ENCODE peak calls at places on chromosomes 11 and 22, in five cellular contexts. W is cardiac muscle cell; M is transverse colon; D is CD8-positive, alpha-beta T cell; L is tibial nerve. Q is an unnamed sample.

GRCh38 chr11:49208006-49208721 is at the start of gene FOLH1:
- DNase-seq in W (peak; percentile 1), M (no peak), D (no peak), L (peak; percentile 6), Q (no peak)

GRCh38 chr22:46070215-46070721 is 80.1 kb upstream of the PPARA start:
- DNase-seq in W (peak; percentile 16), M (peak; percentile 74), D (no peak), L (peak; percentile 71), Q (no peak)

GRCh38 chr11:58316142-58316541 is 42.7 kb downstream of the OR5B17 start:
- DNase-seq in W (no peak), M (no peak), D (no peak), L (no peak), Q (no peak)

GRCh38 chr11:9039194-9039593 is 35.4 kb upstream of the NRIP3 start:
- DNase-seq in W (no peak), M (no peak), D (no peak), L (no peak), Q (no peak)

GRCh38 chr11:92663539-92663938 is 305.9 kb upstream of the MTNR1B start:
- DNase-seq in W (no peak), M (no peak), D (no peak), L (no peak), Q (no peak)

GRCh38 chr22:34800265-34800664 is 265.7 kb upstream of the ISX start:
- DNase-seq in W (no peak), M (no peak), D (no peak), L (peak; percentile 33), Q (no peak)

GRCh38 chr11:130623909-130624668 is 175.6 kb downstream of the ADAMTS15 start:
- DNase-seq in W (no peak), M (no peak), D (no peak), L (no peak), Q (no peak)

GRCh38 chr11:15970506-15971214 is 385.7 kb downstream of the SOX6 start:
- DNase-seq in W (no peak), M (no peak), D (no peak), L (no peak), Q (no peak)

GRCh38 chr11:115506909-115507649 is 2.9 kb upstream of the CADM1 start:
- DNase-seq in W (no peak), M (no peak), D (no peak), L (no peak), Q (no peak)

GRCh38 chr11:132639986-132640385 is 892.3 kb downstream of the OPCML start:
- DNase-seq in W (no peak), M (no peak), D (no peak), L (no peak), Q (no peak)

DNA sequence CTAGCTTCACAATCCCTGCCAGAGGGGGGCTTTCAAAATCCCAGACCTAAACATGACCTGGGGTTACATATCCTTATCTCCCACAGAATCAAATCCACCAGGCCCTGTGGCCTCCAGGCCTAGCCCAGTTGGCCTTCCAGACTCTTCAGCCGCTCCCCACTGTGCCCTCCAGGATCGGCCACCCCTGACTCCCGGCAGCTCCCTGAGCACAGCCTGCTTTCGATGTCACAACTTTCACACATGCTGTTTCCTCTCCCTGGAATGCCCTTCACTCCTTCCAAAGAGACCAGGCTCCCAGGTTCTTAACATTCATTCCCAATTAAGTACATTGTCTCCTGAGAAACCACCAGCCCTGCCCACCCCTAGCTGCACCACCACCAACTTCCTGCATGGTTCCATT is 62.7 kb downstream of the CSNK2A3 start:
- DNase-seq in W (no peak), M (no peak), D (no peak), L (no peak), Q (no peak)
- H3K27ac ChIP-seq in W (no peak overlapping the region), M (no peak overlapping the region), D (no peak overlapping the region), L (no peak overlapping the region), Q (no peak overlapping the region)

DNA sequence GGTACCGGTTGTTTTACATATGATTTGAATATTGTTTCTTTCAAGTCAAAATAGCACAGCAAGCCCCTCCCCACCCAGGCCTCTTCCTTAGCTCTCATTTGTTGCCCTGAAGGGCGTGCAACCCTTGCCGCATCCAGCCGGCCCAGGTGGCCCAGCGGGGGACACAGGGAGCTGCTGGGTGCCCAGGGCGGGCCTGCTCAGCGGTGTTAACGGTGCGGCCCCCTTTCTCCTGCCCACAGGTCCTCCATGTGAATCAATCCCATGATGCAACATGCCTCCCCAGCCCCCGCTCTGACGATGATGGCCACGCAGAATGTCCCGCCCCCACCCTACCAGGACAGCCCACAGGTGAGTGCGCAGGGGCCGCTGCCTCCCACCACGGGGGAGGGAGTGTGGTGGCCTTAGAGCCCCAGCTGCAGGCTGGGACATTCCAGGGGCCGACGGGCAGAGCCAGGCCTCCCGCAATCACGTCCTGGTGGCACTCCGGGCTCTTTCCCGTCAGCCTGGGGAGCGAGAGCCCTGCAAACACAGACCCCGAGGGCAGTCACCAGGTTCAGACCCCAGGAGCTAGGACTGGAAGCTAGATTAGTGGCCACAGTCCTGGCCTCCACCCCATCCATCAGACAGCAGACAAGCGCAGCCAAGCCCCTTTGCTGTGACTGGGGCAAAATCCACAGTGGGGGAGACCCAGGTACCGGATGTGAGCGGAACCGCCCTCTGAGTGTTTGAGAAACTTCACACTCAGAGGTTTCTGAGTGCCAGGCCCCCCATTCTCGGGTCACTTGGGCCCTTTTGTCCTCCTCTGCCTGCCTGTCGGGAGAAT is 144.8 kb downstream of the FEZ1 start:
- DNase-seq in W (no peak), M (no peak), D (no peak), L (no peak), Q (no peak)
- H3K4me1 ChIP-seq in W (peaks cover 13% of the 10 kb centered on the region), M (no peaks in the 10 kb centered on the region), D (no peaks in the 10 kb centered on the region), L (peaks cover 58% of the 10 kb centered on the region), Q (no peaks in the 10 kb centered on the region)

GRCh38 chr22:40678493-40679248 is 613 bp upstream of the MCHR1 start:
- DNase-seq in W (no peak), M (no peak), D (no peak), L (no peak), Q (no peak)
- H3K4me3 ChIP-seq in W (no peak overlapping the region), M (no peak overlapping the region), D (no peak overlapping the region), L (peak overlapping the region; percentile 39), Q (no peak overlapping the region)

GRCh38 chr11:117679464-117679863 is 117.6 kb downstream of the DSCAML1 start:
- DNase-seq in W (no peak), M (no peak), D (no peak), L (no peak), Q (no peak)
- H3K27ac ChIP-seq in W (no peak overlapping the region), M (no peak overlapping the region), D (no peak overlapping the region), L (no peak overlapping the region), Q (no peak overlapping the region)

DNA sequence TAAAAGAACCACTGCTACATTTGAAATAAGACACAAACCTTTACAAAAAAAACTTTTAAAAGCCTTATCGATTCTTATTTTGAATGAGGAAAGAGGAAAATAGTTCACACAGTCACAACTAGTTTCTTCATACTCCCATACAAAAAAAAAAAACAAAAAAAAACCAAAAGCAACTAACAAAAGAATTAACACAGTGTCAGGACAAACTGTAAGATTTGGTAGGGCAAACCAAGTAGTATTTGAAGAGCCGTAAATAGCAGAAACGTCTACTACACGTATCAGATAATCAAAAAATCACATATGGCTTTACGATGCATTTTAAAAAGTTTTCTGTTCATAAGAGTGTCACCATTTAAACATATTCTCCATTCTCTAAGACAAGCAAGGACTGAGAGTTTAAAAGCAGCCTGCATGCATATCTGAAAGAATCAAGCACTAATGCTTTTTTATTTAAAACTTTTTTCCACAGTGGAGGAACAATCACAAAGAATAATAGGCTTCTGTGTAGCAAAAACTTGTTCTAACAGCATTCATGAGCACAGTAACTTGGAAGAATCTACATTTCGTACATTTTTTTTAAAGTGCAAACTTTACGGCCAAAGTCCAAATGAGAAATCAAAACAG is 2.2 kb downstream of the PICALM start:
- DNase-seq in W (no peak), M (no peak), D (no peak), L (no peak), Q (no peak)
- H3K4me1 ChIP-seq in W (peaks cover 32% of the 10 kb centered on the region), M (peaks cover 40% of the 10 kb centered on the region), D (peaks cover 47% of the 10 kb centered on the region), L (peaks cover 60% of the 10 kb centered on the region), Q (peaks cover 4% of the 10 kb centered on the region)

Q was measured in effector memory CD4-positive, alpha-beta T cell.